ENCODE peak calls at places on chromosomes 6 and 20, in nine cellular contexts. One of them, this sample, is unnamed. For H3K36me3, the result is how much of the 10 kb centered on the place peaks cover.

GRCh38 chr20:2713285-2713684 is 20.7 kb downstream of the EBF4 start:
- DNase-seq in colonic mucosa: no peak
- DNase-seq in astrocyte: no peak
- DNase-seq in DND-41: no peak
- DNase-seq in GM23338: peak
- DNase-seq in spleen: no peak
- DNase-seq in brain microvascular endothelial cell: no peak
- DNase-seq in left lung: no peak
- DNase-seq in breast epithelium: no peak
- DNase-seq in this sample: no peak

GRCh38 chr20:57536759-57537724 is 12.1 kb upstream of the CTCFL start:
- DNase-seq in colonic mucosa: peak
- DNase-seq in astrocyte: no peak
- DNase-seq in DND-41: no peak
- DNase-seq in GM23338: no peak
- DNase-seq in spleen: no peak
- DNase-seq in brain microvascular endothelial cell: no peak
- DNase-seq in left lung: no peak
- DNase-seq in breast epithelium: no peak
- DNase-seq in this sample: no peak

GRCh38 chr20:47160992-47161391 is 195.5 kb downstream of the ZMYND8 start:
- DNase-seq in colonic mucosa: no peak
- DNase-seq in astrocyte: no peak
- DNase-seq in DND-41: no peak
- DNase-seq in GM23338: no peak
- DNase-seq in spleen: no peak
- DNase-seq in brain microvascular endothelial cell: no peak
- DNase-seq in left lung: no peak
- DNase-seq in breast epithelium: no peak
- DNase-seq in this sample: no peak

GRCh38 chr20:35279040-35279439 is 1.1 kb upstream of the MMP24OS start:
- DNase-seq in colonic mucosa: no peak
- DNase-seq in astrocyte: no peak
- DNase-seq in DND-41: no peak
- DNase-seq in GM23338: no peak
- DNase-seq in spleen: no peak
- DNase-seq in brain microvascular endothelial cell: no peak
- DNase-seq in left lung: no peak
- DNase-seq in breast epithelium: no peak
- DNase-seq in this sample: no peak

GRCh38 chr20:34163316-34163715 is 51.3 kb upstream of the EIF2S2 start:
- DNase-seq in colonic mucosa: no peak
- DNase-seq in astrocyte: no peak
- DNase-seq in DND-41: no peak
- DNase-seq in GM23338: no peak
- DNase-seq in spleen: no peak
- DNase-seq in brain microvascular endothelial cell: no peak
- DNase-seq in left lung: no peak
- DNase-seq in breast epithelium: no peak
- DNase-seq in this sample: no peak

GRCh38 chr6:45946352-45946751 is 69.3 kb downstream of the CLIC5 start:
- DNase-seq in colonic mucosa: no peak
- DNase-seq in astrocyte: peak
- DNase-seq in DND-41: peak
- DNase-seq in GM23338: peak
- DNase-seq in spleen: no peak
- DNase-seq in brain microvascular endothelial cell: no peak
- DNase-seq in left lung: peak
- DNase-seq in breast epithelium: no peak
- DNase-seq in this sample: peak

GRCh38 chr6:157717266-157717870 is 105.7 kb upstream of the SNX9 start:
- DNase-seq in colonic mucosa: peak
- DNase-seq in astrocyte: no peak
- DNase-seq in DND-41: no peak
- DNase-seq in GM23338: no peak
- DNase-seq in spleen: no peak
- DNase-seq in brain microvascular endothelial cell: no peak
- DNase-seq in left lung: no peak
- DNase-seq in breast epithelium: no peak
- DNase-seq in this sample: no peak

GRCh38 chr6:160360955-160361354 is 12.8 kb downstream of the SLC22A3 start:
- DNase-seq in colonic mucosa: no peak
- DNase-seq in astrocyte: no peak
- DNase-seq in DND-41: no peak
- DNase-seq in GM23338: no peak
- DNase-seq in spleen: no peak
- DNase-seq in brain microvascular endothelial cell: no peak
- DNase-seq in left lung: no peak
- DNase-seq in breast epithelium: no peak
- DNase-seq in this sample: no peak

GRCh38 chr6:133631421-133631820 is 257.5 kb upstream of the TCF21 start:
- DNase-seq in colonic mucosa: no peak
- DNase-seq in astrocyte: peak
- DNase-seq in DND-41: no peak
- DNase-seq in GM23338: no peak
- DNase-seq in spleen: no peak
- DNase-seq in brain microvascular endothelial cell: peak
- DNase-seq in left lung: no peak
- DNase-seq in breast epithelium: no peak
- DNase-seq in this sample: no peak

GRCh38 chr6:158465747-158466146 is 94.1 kb upstream of the TMEM181 start:
- DNase-seq in colonic mucosa: no peak
- DNase-seq in astrocyte: no peak
- DNase-seq in DND-41: no peak
- DNase-seq in GM23338: no peak
- DNase-seq in spleen: no peak
- DNase-seq in brain microvascular endothelial cell: no peak
- DNase-seq in left lung: no peak
- DNase-seq in breast epithelium: no peak
- DNase-seq in this sample: no peak

GRCh38 chr20:5529331-5530142 is 212.8 kb upstream of the PROKR2 start:
- DNase-seq in colonic mucosa: peak
- DNase-seq in astrocyte: peak
- DNase-seq in DND-41: peak
- DNase-seq in GM23338: peak
- DNase-seq in spleen: peak
- DNase-seq in brain microvascular endothelial cell: peak
- DNase-seq in left lung: peak
- DNase-seq in breast epithelium: peak
- DNase-seq in this sample: peak

GRCh38 chr6:92538296-92538695 is 881.1 kb downstream of the EPHA7 start:
- DNase-seq in colonic mucosa: no peak
- DNase-seq in astrocyte: peak
- DNase-seq in DND-41: no peak
- DNase-seq in GM23338: no peak
- DNase-seq in spleen: no peak
- DNase-seq in brain microvascular endothelial cell: no peak
- DNase-seq in left lung: no peak
- DNase-seq in breast epithelium: no peak
- DNase-seq in this sample: no peak

GRCh38 chr20:43438578-43439316 is 18.9 kb upstream of the SRSF6 start:
- DNase-seq in colonic mucosa: no peak
- DNase-seq in astrocyte: no peak
- DNase-seq in DND-41: no peak
- DNase-seq in GM23338: no peak
- DNase-seq in spleen: no peak
- DNase-seq in brain microvascular endothelial cell: no peak
- DNase-seq in left lung: no peak
- DNase-seq in breast epithelium: no peak
- DNase-seq in this sample: no peak

GRCh38 chr20:35947489-35947888 is 6.8 kb downstream of the SCAND1 start:
- DNase-seq in colonic mucosa: no peak
- DNase-seq in astrocyte: no peak
- DNase-seq in DND-41: peak
- DNase-seq in GM23338: peak
- DNase-seq in spleen: no peak
- DNase-seq in brain microvascular endothelial cell: no peak
- DNase-seq in left lung: no peak
- DNase-seq in breast epithelium: no peak
- DNase-seq in this sample: no peak

GRCh38 chr6:36920546-36920945 is 34.0 kb upstream of the PI16 start:
- DNase-seq in colonic mucosa: no peak
- DNase-seq in astrocyte: no peak
- DNase-seq in DND-41: no peak
- DNase-seq in GM23338: no peak
- DNase-seq in spleen: no peak
- DNase-seq in brain microvascular endothelial cell: no peak
- DNase-seq in left lung: no peak
- DNase-seq in breast epithelium: no peak
- DNase-seq in this sample: no peak
- H3K36me3 ChIP-seq in colonic mucosa: under half
- H3K36me3 ChIP-seq in astrocyte: under half
- H3K36me3 ChIP-seq in DND-41: half or more
- H3K36me3 ChIP-seq in GM23338: under half
- H3K36me3 ChIP-seq in spleen: half or more
- H3K36me3 ChIP-seq in brain microvascular endothelial cell: under half
- H3K36me3 ChIP-seq in left lung: half or more
- H3K36me3 ChIP-seq in breast epithelium: under half
- H3K36me3 ChIP-seq in this sample: under half

GRCh38 chr6:166333172-166333995 is 9.0 kb downstream of the SFT2D1 start:
- DNase-seq in colonic mucosa: no peak
- DNase-seq in astrocyte: no peak
- DNase-seq in DND-41: peak
- DNase-seq in GM23338: no peak
- DNase-seq in spleen: peak
- DNase-seq in brain microvascular endothelial cell: no peak
- DNase-seq in left lung: no peak
- DNase-seq in breast epithelium: no peak
- DNase-seq in this sample: no peak

GRCh38 chr6:166335378-166336366 is 6.7 kb downstream of the SFT2D1 start:
- DNase-seq in colonic mucosa: no peak
- DNase-seq in astrocyte: no peak
- DNase-seq in DND-41: no peak
- DNase-seq in GM23338: no peak
- DNase-seq in spleen: no peak
- DNase-seq in brain microvascular endothelial cell: no peak
- DNase-seq in left lung: no peak
- DNase-seq in breast epithelium: no peak
- DNase-seq in this sample: no peak

GRCh38 chr6:166334878-166335277 is 7.5 kb downstream of the SFT2D1 start:
- DNase-seq in colonic mucosa: no peak
- DNase-seq in astrocyte: no peak
- DNase-seq in DND-41: no peak
- DNase-seq in GM23338: no peak
- DNase-seq in spleen: no peak
- DNase-seq in brain microvascular endothelial cell: no peak
- DNase-seq in left lung: no peak
- DNase-seq in breast epithelium: no peak
- DNase-seq in this sample: no peak

GRCh38 chr6:166331503-166332133 is 10.7 kb downstream of the SFT2D1 start:
- DNase-seq in colonic mucosa: no peak
- DNase-seq in astrocyte: no peak
- DNase-seq in DND-41: no peak
- DNase-seq in GM23338: no peak
- DNase-seq in spleen: no peak
- DNase-seq in brain microvascular endothelial cell: no peak
- DNase-seq in left lung: no peak
- DNase-seq in breast epithelium: no peak
- DNase-seq in this sample: no peak

DNA sequence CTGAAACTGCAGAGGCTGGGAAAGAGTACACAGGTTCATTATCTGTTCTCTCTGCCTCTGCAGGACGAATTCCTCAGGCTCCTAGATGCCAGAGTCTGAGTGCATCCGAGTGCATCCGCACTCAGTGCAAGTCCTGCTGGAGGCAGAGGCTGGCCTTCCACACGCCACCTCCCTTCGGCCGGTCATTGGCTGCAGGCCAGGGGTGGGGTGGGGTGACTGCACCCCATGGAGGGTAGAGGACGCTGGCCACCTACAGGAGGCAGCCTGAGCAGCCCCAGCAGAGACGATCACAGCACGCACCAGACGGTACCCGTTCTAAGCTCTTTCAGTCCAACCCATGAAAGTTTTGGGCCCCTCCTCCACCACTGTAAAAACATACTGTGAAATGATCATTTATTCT is 11.7 kb downstream of the SFT2D1 start:
- DNase-seq in colonic mucosa: peak
- DNase-seq in astrocyte: peak
- DNase-seq in DND-41: no peak
- DNase-seq in GM23338: peak
- DNase-seq in spleen: peak
- DNase-seq in brain microvascular endothelial cell: peak
- DNase-seq in left lung: no peak
- DNase-seq in breast epithelium: no peak
- DNase-seq in this sample: no peak
- TF ChIP-seq CTCF in colonic mucosa: no peak
- TF ChIP-seq CTCF in astrocyte: no peak
- TF ChIP-seq CTCF in DND-41: no peak
- TF ChIP-seq CTCF in GM23338: peak
- TF ChIP-seq CTCF in spleen: no peak
- TF ChIP-seq CTCF in brain microvascular endothelial cell: peak
- TF ChIP-seq CTCF in left lung: no peak
- TF ChIP-seq CTCF in breast epithelium: no peak
- TF ChIP-seq CTCF in this sample: no peak

GRCh38 chr6:114432380-114432779 is 89.6 kb upstream of the HS3ST5 start:
- DNase-seq in colonic mucosa: no peak
- DNase-seq in astrocyte: no peak
- DNase-seq in DND-41: peak
- DNase-seq in GM23338: no peak
- DNase-seq in spleen: no peak
- DNase-seq in brain microvascular endothelial cell: no peak
- DNase-seq in left lung: no peak
- DNase-seq in breast epithelium: no peak
- DNase-seq in this sample: no peak
- H3K36me3 ChIP-seq in colonic mucosa: under half
- H3K36me3 ChIP-seq in astrocyte: under half
- H3K36me3 ChIP-seq in DND-41: under half
- H3K36me3 ChIP-seq in GM23338: under half
- H3K36me3 ChIP-seq in spleen: under half
- H3K36me3 ChIP-seq in brain microvascular endothelial cell: under half
- H3K36me3 ChIP-seq in left lung: under half
- H3K36me3 ChIP-seq in breast epithelium: under half
- H3K36me3 ChIP-seq in this sample: under half

GRCh38 chr6:150004101-150004782 is 21.1 kb downstream of the RAET1L start:
- DNase-seq in colonic mucosa: no peak
- DNase-seq in astrocyte: no peak
- DNase-seq in DND-41: no peak
- DNase-seq in GM23338: no peak
- DNase-seq in spleen: no peak
- DNase-seq in brain microvascular endothelial cell: no peak
- DNase-seq in left lung: no peak
- DNase-seq in breast epithelium: no peak
- DNase-seq in this sample: no peak

GRCh38 chr6:150006961-150007464 is 18.3 kb downstream of the RAET1L start:
- DNase-seq in colonic mucosa: no peak
- DNase-seq in astrocyte: no peak
- DNase-seq in DND-41: peak
- DNase-seq in GM23338: peak
- DNase-seq in spleen: peak
- DNase-seq in brain microvascular endothelial cell: no peak
- DNase-seq in left lung: no peak
- DNase-seq in breast epithelium: no peak
- DNase-seq in this sample: no peak

GRCh38 chr6:150005761-150006651 is 19.3 kb downstream of the RAET1L start:
- DNase-seq in colonic mucosa: no peak
- DNase-seq in astrocyte: no peak
- DNase-seq in DND-41: no peak
- DNase-seq in GM23338: no peak
- DNase-seq in spleen: peak
- DNase-seq in brain microvascular endothelial cell: no peak
- DNase-seq in left lung: no peak
- DNase-seq in breast epithelium: no peak
- DNase-seq in this sample: no peak

GRCh38 chr6:150002710-150003109 is 22.6 kb downstream of the RAET1L start:
- DNase-seq in colonic mucosa: no peak
- DNase-seq in astrocyte: no peak
- DNase-seq in DND-41: no peak
- DNase-seq in GM23338: no peak
- DNase-seq in spleen: no peak
- DNase-seq in brain microvascular endothelial cell: no peak
- DNase-seq in left lung: no peak
- DNase-seq in breast epithelium: no peak
- DNase-seq in this sample: no peak

GRCh38 chr6:150004783-150005717 is 20.3 kb downstream of the RAET1L start:
- DNase-seq in colonic mucosa: peak
- DNase-seq in astrocyte: peak
- DNase-seq in DND-41: peak
- DNase-seq in GM23338: peak
- DNase-seq in spleen: peak
- DNase-seq in brain microvascular endothelial cell: peak
- DNase-seq in left lung: peak
- DNase-seq in breast epithelium: peak
- DNase-seq in this sample: peak
- TF ChIP-seq CTCF in colonic mucosa: peak
- TF ChIP-seq CTCF in astrocyte: no peak
- TF ChIP-seq CTCF in DND-41: peak
- TF ChIP-seq CTCF in GM23338: no peak
- TF ChIP-seq CTCF in spleen: peak
- TF ChIP-seq CTCF in brain microvascular endothelial cell: peak
- TF ChIP-seq CTCF in left lung: no peak
- TF ChIP-seq CTCF in breast epithelium: no peak
- TF ChIP-seq CTCF in this sample: no peak